ENCODE peak calls at places on chromosomes 6 and 20, in ten cellular contexts. G is fibroblast of lung; P is stimulated activated CD8-positive, alpha-beta memory T cell treated with anti-CD3 and anti-CD28 coated beads, Interleukin-7, amount 100 ng/mL, for 1 hour; X is T-helper 2 cell; E is AG08396; A is activated T-cell treated with anti-CD3 and anti-CD28 coated beads, Interleukin-2, amount 50 U/mL, for 72 hours; I is pancreas; T is heart left ventricle; L is body of pancreas; S is NCI-H1105 treated with DMSO at 0.1 percent for 48 hours. F is an unnamed sample.

GRCh38 chr20:62921119-62921687 is 5.1 kb downstream of the DIDO1 start:
- DNase-seq in G (peak; percentile 33), P (peak; percentile 34), X (peak; percentile 59), E (peak; percentile 62), A (peak; percentile 75), I (peak; percentile 40), T (no peak), L (peak; percentile 48), S (peak; percentile 1), F (peak; percentile 57)

GRCh38 chr6:51410453-51410852 is 591.8 kb downstream of the TFAP2B start:
- DNase-seq in G (no peak), P (no peak), X (no peak), E (no peak), A (no peak), I (no peak), T (no peak), L (no peak), S (no peak), F (no peak)

GRCh38 chr20:52959125-52959524 is 13.0 kb upstream of the TSHZ2 start:
- DNase-seq in G (peak; percentile 49), P (no peak), X (no peak), E (no peak), A (no peak), I (no peak), T (no peak), L (no peak), S (peak; percentile 89), F (no peak)

GRCh38 chr6:137181876-137182653 is 8.6 kb upstream of the IL22RA2 start:
- DNase-seq in G (no peak), P (no peak), X (no peak), E (no peak), A (no peak), I (no peak), T (no peak), L (no peak), S (no peak), F (no peak)

GRCh38 chr6:160261991-160262718 is 3.5 kb upstream of the SLC22A2 start:
- DNase-seq in G (no peak), P (no peak), X (no peak), E (no peak), A (no peak), I (no peak), T (no peak), L (no peak), S (no peak), F (no peak)

GRCh38 chr6:168690271-168690670 is 249.3 kb downstream of the SMOC2 start:
- DNase-seq in G (no peak), P (no peak), X (no peak), E (no peak), A (no peak), I (no peak), T (no peak), L (no peak), S (no peak), F (no peak)

GRCh38 chr20:41259309-41259708 is 58.2 kb downstream of the ZHX3 start:
- DNase-seq in G (no peak), P (no peak), X (no peak), E (no peak), A (no peak), I (no peak), T (no peak), L (no peak), S (no peak), F (no peak)

GRCh38 chr6:126033696-126034095 is 47.4 kb downstream of the TRMT11 start:
- DNase-seq in G (peak; percentile 95), P (no peak), X (no peak), E (peak; percentile 62), A (no peak), I (no peak), T (peak; percentile 35), L (peak; percentile 17), S (peak; percentile 26), F (peak; percentile 60)

GRCh38 chr20:9068232-9068781 is 580 bp upstream of the PLCB4 start:
- DNase-seq in G (no peak), P (no peak), X (no peak), E (peak; percentile 82), A (no peak), I (peak; percentile 18), T (peak; percentile 66), L (no peak), S (peak; percentile 70), F (peak; percentile 70)

GRCh38 chr20:64277571-64278318 is 22.2 kb downstream of the PCMTD2 start:
- DNase-seq in G (no peak), P (no peak), X (no peak), E (no peak), A (no peak), I (no peak), T (no peak), L (no peak), S (no peak), F (no peak)

GRCh38 chr6:150208606-150209352 is 65.9 kb downstream of the PPP1R14C start:
- DNase-seq in G (no peak), P (no peak), X (no peak), E (no peak), A (no peak), I (no peak), T (no peak), L (no peak), S (peak; percentile 86), F (no peak)

GRCh38 chr6:20440291-20440690 is 38.6 kb downstream of the E2F3 start:
- DNase-seq in G (no peak), P (no peak), X (no peak), E (no peak), A (no peak), I (no peak), T (no peak), L (no peak), S (no peak), F (no peak)

GRCh38 chr6:126076992-126077664 is 90.8 kb downstream of the TRMT11 start:
- DNase-seq in G (peak; percentile 75), P (no peak), X (no peak), E (no peak), A (no peak), I (no peak), T (no peak), L (no peak), S (no peak), F (no peak)

GRCh38 chr6:11971154-11971553 is 41.0 kb upstream of the HIVEP1 start:
- DNase-seq in G (peak; percentile 56), P (no peak), X (no peak), E (peak; percentile 71), A (no peak), I (no peak), T (no peak), L (no peak), S (no peak), F (peak; percentile 76)

GRCh38 chr20:9912858-9913434 is 74.1 kb upstream of the PAK5 start:
- DNase-seq in G (peak; percentile 61), P (no peak), X (peak; percentile 4), E (peak; percentile 29), A (peak; percentile 23), I (peak; percentile 3), T (no peak), L (peak; percentile 62), S (peak; percentile 45), F (peak; percentile 9)

GRCh38 chr20:25033250-25033940 is 24.5 kb downstream of the ACSS1 start:
- DNase-seq in G (no peak), P (no peak), X (no peak), E (no peak), A (no peak), I (no peak), T (no peak), L (no peak), S (peak; percentile 64), F (no peak)

F was measured in hepatic stellate cell.